ENCODE peak calls at places on chromosomes 1 and 21, in four cellular contexts. One of them, this sample, is unnamed. For H3K36me3, the result is how much of the 10 kb centered on the place peaks cover.

GRCh38 chr1:100440075-100440809 is 87.9 kb downstream of the CDC14A start:
- DNase-seq in thoracic aorta: no peak
- DNase-seq in testis: no peak
- DNase-seq in body of pancreas: peak
- DNase-seq in this sample: no peak

GRCh38 chr1:62398377-62398776 is 38.5 kb upstream of the USP1 start:
- DNase-seq in thoracic aorta: no peak
- DNase-seq in body of pancreas: no peak
- DNase-seq in testis: no peak
- DNase-seq in this sample: no peak

GRCh38 chr1:921011-921837 is 2.5 kb upstream of the SAMD11 start:
- DNase-seq in thoracic aorta: no peak
- DNase-seq in body of pancreas: peak
- DNase-seq in testis: peak
- DNase-seq in this sample: peak

GRCh38 chr21:21406918-21407317 is 408.7 kb downstream of the NCAM2 start:
- DNase-seq in thoracic aorta: no peak
- DNase-seq in body of pancreas: no peak
- DNase-seq in testis: no peak
- DNase-seq in this sample: no peak

GRCh38 chr1:93567255-93567918 is 114.2 kb downstream of the BCAR3 start:
- DNase-seq in body of pancreas: no peak
- DNase-seq in thoracic aorta: no peak
- DNase-seq in testis: peak
- DNase-seq in this sample: no peak

GRCh38 chr1:234683856-234684632 is 74.1 kb upstream of the IRF2BP2 start:
- DNase-seq in thoracic aorta: peak
- DNase-seq in body of pancreas: peak
- DNase-seq in testis: peak
- DNase-seq in this sample: no peak

GRCh38 chr1:9651565-9652378 is at the start of gene PIK3CD:
- DNase-seq in testis: peak
- DNase-seq in thoracic aorta: no peak
- DNase-seq in body of pancreas: no peak
- DNase-seq in this sample: peak

GRCh38 chr1:93708734-93709481 is 27.3 kb upstream of the BCAR3 start:
- DNase-seq in thoracic aorta: no peak
- DNase-seq in testis: peak
- DNase-seq in body of pancreas: peak
- DNase-seq in this sample: peak

GRCh38 chr1:32666866-32667566 is 16.0 kb downstream of the RBBP4 start:
- DNase-seq in body of pancreas: no peak
- DNase-seq in thoracic aorta: no peak
- DNase-seq in testis: peak
- DNase-seq in this sample: no peak

GRCh38 chr1:3436901-3437300 is 17.6 kb upstream of the ARHGEF16 start:
- DNase-seq in body of pancreas: no peak
- DNase-seq in thoracic aorta: no peak
- DNase-seq in testis: no peak
- DNase-seq in this sample: no peak

GRCh38 chr21:44047996-44048560 is 36.0 kb downstream of the TRAPPC10 start:
- DNase-seq in testis: no peak
- DNase-seq in body of pancreas: no peak
- DNase-seq in thoracic aorta: no peak
- DNase-seq in this sample: no peak

GRCh38 chr1:178797590-178797989 is 72.5 kb downstream of the RALGPS2 start:
- DNase-seq in testis: no peak
- DNase-seq in body of pancreas: no peak
- DNase-seq in thoracic aorta: no peak
- DNase-seq in this sample: no peak

GRCh38 chr1:224211262-224211962 is 28.4 kb downstream of the DEGS1 start:
- DNase-seq in thoracic aorta: no peak
- DNase-seq in body of pancreas: peak
- DNase-seq in testis: no peak
- DNase-seq in this sample: no peak

GRCh38 chr1:103527331-103527730 is 1.8 kb downstream of the RNPC3 start:
- DNase-seq in testis: no peak
- DNase-seq in thoracic aorta: no peak
- DNase-seq in body of pancreas: no peak
- DNase-seq in this sample: no peak
- H3K4me3 ChIP-seq in testis: no peak
- H3K4me3 ChIP-seq in thoracic aorta: peak
- H3K4me3 ChIP-seq in body of pancreas: peak
- H3K4me3 ChIP-seq in this sample: peak

GRCh38 chr1:56510642-56511021 is 68.7 kb downstream of the PLPP3 start:
- DNase-seq in testis: no peak
- DNase-seq in thoracic aorta: no peak
- DNase-seq in body of pancreas: no peak
- DNase-seq in this sample: no peak

GRCh38 chr1:56511323-56511722 is 68.0 kb downstream of the PLPP3 start:
- DNase-seq in body of pancreas: no peak
- DNase-seq in testis: no peak
- DNase-seq in thoracic aorta: no peak
- DNase-seq in this sample: no peak

GRCh38 chr1:56508523-56508983 is 70.8 kb downstream of the PLPP3 start:
- DNase-seq in body of pancreas: peak
- DNase-seq in thoracic aorta: no peak
- DNase-seq in testis: peak
- DNase-seq in this sample: no peak

GRCh38 chr1:56507925-56508522 is 71.3 kb downstream of the PLPP3 start:
- DNase-seq in testis: no peak
- DNase-seq in body of pancreas: no peak
- DNase-seq in thoracic aorta: no peak
- DNase-seq in this sample: no peak

DNA sequence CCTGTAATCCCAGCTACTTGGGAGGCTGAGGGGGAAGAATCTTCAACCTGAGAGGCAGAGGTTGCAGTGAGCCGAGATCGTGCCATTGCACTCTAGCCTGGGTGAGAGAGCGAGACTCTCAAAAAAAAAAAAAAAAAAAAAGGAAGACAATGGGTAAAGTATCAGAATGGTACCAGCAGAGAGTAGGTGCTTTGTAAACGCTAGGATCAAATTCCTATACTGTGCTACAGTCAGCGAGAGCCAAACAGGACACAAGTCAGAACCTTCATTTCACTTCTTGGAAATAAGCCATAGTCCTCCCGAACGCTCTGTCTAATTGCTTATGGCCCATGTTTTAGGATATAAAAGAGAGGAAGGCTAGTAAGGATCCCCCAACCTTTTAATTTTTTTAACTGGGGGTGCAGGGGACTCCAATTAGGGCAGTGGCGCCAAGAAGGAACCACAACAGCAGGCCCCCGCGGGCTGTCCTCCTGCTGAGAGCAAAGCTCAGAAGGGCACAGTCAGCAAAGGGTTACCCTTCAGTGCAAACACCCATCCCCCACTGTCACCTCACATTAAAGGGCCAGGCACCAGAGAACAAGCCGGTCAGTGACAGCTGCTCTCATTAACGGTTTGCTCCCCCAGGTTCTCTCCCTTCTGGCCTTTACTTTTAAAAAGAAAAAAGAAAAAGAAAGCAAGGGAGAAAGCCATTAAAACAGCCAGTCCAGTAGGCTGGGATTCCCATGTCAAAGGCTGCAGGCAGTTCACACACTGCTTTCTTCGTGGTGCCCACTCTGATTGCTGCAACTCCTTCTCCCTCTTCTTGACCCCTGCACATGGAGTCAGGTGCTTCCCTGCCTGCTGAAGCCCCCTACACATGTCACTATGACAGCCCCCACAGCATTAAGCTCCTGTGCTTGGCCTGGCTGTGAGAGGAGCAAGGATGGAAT is 69.4 kb downstream of the PLPP3 start:
- DNase-seq in testis: no peak
- DNase-seq in thoracic aorta: no peak
- DNase-seq in body of pancreas: no peak
- DNase-seq in this sample: no peak
- H3K36me3 ChIP-seq in testis: under half
- H3K36me3 ChIP-seq in thoracic aorta: under half
- H3K36me3 ChIP-seq in body of pancreas: under half
- H3K36me3 ChIP-seq in this sample: under half

GRCh38 chr1:13733705-13734104 is 33.7 kb downstream of the PRDM2 start:
- DNase-seq in body of pancreas: no peak
- DNase-seq in thoracic aorta: no peak
- DNase-seq in testis: no peak
- DNase-seq in this sample: no peak
- H3K4me3 ChIP-seq in body of pancreas: no peak
- H3K4me3 ChIP-seq in thoracic aorta: peak
- H3K4me3 ChIP-seq in testis: no peak
- H3K4me3 ChIP-seq in this sample: no peak

GRCh38 chr1:225592362-225592761 is 60.6 kb downstream of the ENAH start:
- DNase-seq in body of pancreas: no peak
- DNase-seq in thoracic aorta: no peak
- DNase-seq in testis: no peak
- DNase-seq in this sample: no peak
- H3K36me3 ChIP-seq in body of pancreas: under half
- H3K36me3 ChIP-seq in thoracic aorta: under half
- H3K36me3 ChIP-seq in testis: under half
- H3K36me3 ChIP-seq in this sample: under half